ENCODE peak calls at places on chromosome 20, in four cellular contexts. C is stimulated activated CD4-positive, alpha-beta T cell treated with anti-CD3 and anti-CD28 coated beads, Interleukin-15, amount 100 ng/mL, for 1 hour; U is stromal cell of bone marrow; X is activated T-helper 1 cell treated with anti-CD3 and anti-CD28 coated beads, Interleukin-12 subunit alpha, Interleukin-12 subunit beta, Interleukin-2, Interleukin-4 antibody, amounts not matched to agents 30 ng/mL and 10 ng/mL and 1 ng/mL, durations not matched to agents 14 hours and 24 hours and 36 hours. O is an unnamed sample.

GRCh38 chr20:22577515-22578220 is 6.7 kb downstream of the FOXA2 start:
- DNase-seq in X (no peak), U (no peak), C (no peak), O (no peak)

GRCh38 chr20:49603209-49603627 is 35.3 kb upstream of the PTGIS start:
- DNase-seq in C (no peak), U (no peak), X (no peak), O (peak; percentile 16)

GRCh38 chr20:33119725-33120720 is 40.6 kb downstream of the BPIFB4 start:
- DNase-seq in U (no peak), C (no peak), X (no peak), O (no peak)

GRCh38 chr20:46581386-46581785 is 30.9 kb upstream of the OCSTAMP start:
- DNase-seq in U (no peak), X (no peak), C (no peak), O (no peak)

GRCh38 chr20:63544241-63544957 is 3.1 kb downstream of the SRMS start:
- DNase-seq in X (no peak), C (no peak), U (no peak), O (no peak)

GRCh38 chr20:47540443-47541354 is 39.0 kb downstream of the NCOA3 start:
- DNase-seq in C (no peak), U (no peak), X (no peak), O (no peak)

GRCh38 chr20:36956674-36957073 is 5.2 kb upstream of the SAMHD1 start:
- DNase-seq in X (no peak), U (no peak), C (no peak), O (no peak)

GRCh38 chr20:21395039-21395665 is 2.2 kb downstream of the NKX2-4 start:
- DNase-seq in U (no peak), C (no peak), X (no peak), O (no peak)

GRCh38 chr20:25310921-25311728 is 63.2 kb downstream of the PYGB start:
- DNase-seq in U (peak; percentile 59), C (no peak), X (no peak), O (no peak)

GRCh38 chr20:63822276-63822696 is 8.8 kb downstream of the ZBTB46 start:
- DNase-seq in X (no peak), C (no peak), U (no peak), O (no peak)

GRCh38 chr20:44264287-44264686 is 17.2 kb downstream of the GDAP1L1 start:
- DNase-seq in C (no peak), X (no peak), U (no peak), O (no peak)

GRCh38 chr20:61570796-61571195 is 318.7 kb downstream of the CDH4 start:
- DNase-seq in U (no peak), C (no peak), X (no peak), O (no peak)

GRCh38 chr20:6213311-6213710 is 90.5 kb upstream of the FERMT1 start:
- DNase-seq in X (no peak), C (no peak), U (no peak), O (no peak)

GRCh38 chr20:33697129-33697528 is 10.9 kb upstream of the E2F1 start:
- DNase-seq in C (no peak), U (no peak), X (no peak), O (no peak)

GRCh38 chr20:61162506-61162905 is 89.6 kb upstream of the CDH4 start:
- DNase-seq in X (no peak), U (no peak), C (no peak), O (no peak)

GRCh38 chr20:2289475-2289874 is 6.3 kb upstream of the TGM3 start:
- DNase-seq in C (no peak), X (no peak), U (no peak), O (no peak)

GRCh38 chr20:57153238-57153905 is 113.1 kb downstream of the BMP7 start:
- DNase-seq in C (no peak), X (no peak), U (no peak), O (no peak)

GRCh38 chr20:46119028-46119546 is 973 bp downstream of the CD40 start:
- DNase-seq in C (no peak), X (no peak), U (no peak), O (no peak)

GRCh38 chr20:32516985-32517873 is 67.9 kb downstream of the NOL4L start:
- DNase-seq in X (no peak), U (no peak), C (no peak), O (no peak)

GRCh38 chr20:30921286-30922071 is 336.0 kb upstream of the DEFB115 start:
- DNase-seq in U (no peak), X (no peak), C (no peak), O (no peak)

GRCh38 chr20:21516861-21517565 is 3.1 kb upstream of the NKX2-2 start:
- DNase-seq in U (no peak), X (no peak), C (no peak), O (no peak)

GRCh38 chr20:12166053-12166717 is 248.5 kb downstream of the BTBD3 start:
- DNase-seq in X (no peak), C (no peak), U (peak; percentile 90), O (no peak)

GRCh38 chr20:18805881-18806280 is 7.7 kb upstream of the SCP2D1 start:
- DNase-seq in U (no peak), X (no peak), C (no peak), O (no peak)

GRCh38 chr20:51237790-51238189 is 214.9 kb upstream of the KCNG1 start:
- DNase-seq in X (no peak), C (no peak), U (no peak), O (no peak)

GRCh38 chr20:54397292-54398155 is 77.9 kb upstream of the DOK5 start:
- DNase-seq in C (no peak), X (no peak), U (no peak), O (no peak)

GRCh38 chr20:59598625-59599310 is 5.6 kb upstream of the PHACTR3 start:
- DNase-seq in U (no peak), X (no peak), C (no peak), O (peak; percentile 22)

GRCh38 chr20:1001981-1002681 is at the start of gene RSPO4:
- DNase-seq in X (no peak), U (no peak), C (no peak), O (no peak)

GRCh38 chr20:63230800-63231268 is 4.9 kb upstream of the BIRC7 start:
- DNase-seq in C (no peak), X (no peak), U (peak; percentile 50), O (no peak)

GRCh38 chr20:48406462-48407235 is 421.1 kb downstream of the PREX1 start:
- DNase-seq in U (no peak), X (no peak), C (no peak), O (no peak)

GRCh38 chr20:54557836-54558590 is 82.6 kb downstream of the DOK5 start:
- DNase-seq in X (no peak), C (no peak), U (no peak), O (no peak)

GRCh38 chr20:10848810-10849370 is 175.1 kb upstream of the JAG1 start:
- DNase-seq in U (peak; percentile 82), X (no peak), C (no peak), O (no peak)

GRCh38 chr20:25233016-25233772 is 14.7 kb upstream of the PYGB start:
- DNase-seq in C (no peak), U (peak; percentile 67), X (no peak), O (no peak)

GRCh38 chr20:50191566-50192363 is 1.1 kb downstream of the CEBPB start:
- DNase-seq in U (no peak), X (peak; percentile 44), C (peak; percentile 55), O (no peak)

GRCh38 chr20:39269031-39269461 is 306.9 kb downstream of the DHX35 start:
- DNase-seq in U (no peak), X (peak; percentile 9), C (peak; percentile 7), O (no peak)

GRCh38 chr20:51500311-51500710 is 42.2 kb downstream of the NFATC2 start:
- DNase-seq in C (no peak), U (no peak), X (peak; percentile 48), O (no peak)

GRCh38 chr20:36153204-36153603 is 1.3 kb upstream of the EPB41L1 start:
- DNase-seq in C (no peak), U (no peak), X (no peak), O (no peak)

GRCh38 chr20:23461180-23461579 is 8.5 kb upstream of the CST11 start:
- DNase-seq in C (no peak), U (no peak), X (no peak), O (no peak)